ENCODE peak calls at places on chromosomes 7 and 10, in four cellular contexts. N is hepatocyte, F is thoracic aorta, J is MM.1S. G is an unnamed sample. For H3K36me3, the result is how much of the 10 kb centered on the place peaks cover.

GRCh38 chr7:141550694-141551079 is 523 bp upstream of the AGK start:
- DNase-seq in N (peak), F (no peak), J (no peak), G (no peak)

GRCh38 chr7:7653568-7654187 is 13.1 kb downstream of the UMAD1 start:
- DNase-seq in F (no peak), J (peak), N (peak), G (no peak)

GRCh38 chr10:119199231-119199992 is 8.0 kb upstream of the GRK5 start:
- DNase-seq in N (peak), J (peak), F (no peak), G (peak)

GRCh38 chr7:154409703-154410311 is 357.6 kb downstream of the DPP6 start:
- DNase-seq in F (no peak), N (peak), J (peak), G (no peak)

GRCh38 chr10:109894516-109894915 is 28.8 kb downstream of the XPNPEP1 start:
- DNase-seq in J (no peak), F (peak), N (no peak), G (no peak)

GRCh38 chr7:80372415-80372814 is 139.4 kb downstream of the GNAT3 start:
- DNase-seq in J (no peak), F (no peak), N (no peak), G (no peak)

GRCh38 chr10:86944031-86944419 is 13.4 kb downstream of the MMRN2 start:
- DNase-seq in J (no peak), N (no peak), F (no peak), G (no peak)

GRCh38 chr10:11179231-11180105 is 161.8 kb downstream of the CELF2 start:
- DNase-seq in N (no peak), J (peak), F (no peak), G (no peak)

GRCh38 chr7:108010377-108010776 is 7.4 kb upstream of the LAMB1 start:
- DNase-seq in F (no peak), J (no peak), N (no peak), G (no peak)

GRCh38 chr7:50069613-50070012 is 23.4 kb downstream of the ZPBP start:
- DNase-seq in F (no peak), J (peak), N (no peak), G (no peak)

GRCh38 chr10:100504101-100504500 is 15.6 kb downstream of the SEC31B start:
- DNase-seq in F (no peak), N (no peak), J (no peak), G (no peak)

GRCh38 chr10:119872860-119873671 is 423 bp upstream of the MCMBP start:
- DNase-seq in F (peak), J (peak), N (peak), G (peak)

GRCh38 chr10:78375854-78376785 is 342.5 kb downstream of the RPS24 start:
- DNase-seq in J (no peak), N (peak), F (no peak), G (no peak)

GRCh38 chr7:119720541-119720940 is 552.4 kb upstream of the KCND2 start:
- DNase-seq in F (no peak), J (no peak), N (no peak), G (no peak)

GRCh38 chr7:158185653-158186052 is 402.0 kb downstream of the PTPRN2 start:
- DNase-seq in J (no peak), F (no peak), N (no peak), G (no peak)

GRCh38 chr7:108016841-108017775 is 14.1 kb upstream of the LAMB1 start:
- DNase-seq in F (no peak), N (peak), J (no peak), G (no peak)

GRCh38 chr10:78627254-78627795 is 441.4 kb upstream of the ZMIZ1 start:
- DNase-seq in F (no peak), J (no peak), N (no peak), G (no peak)

GRCh38 chr7:23893942-23894890 is 184.2 kb downstream of the STK31 start:
- DNase-seq in J (peak), N (no peak), F (no peak), G (no peak)

GRCh38 chr7:47669178-47669878 is 87.4 kb upstream of the TNS3 start:
- DNase-seq in J (peak), F (peak), N (peak), G (no peak)

GRCh38 chr10:24346877-24347505 is 138.1 kb downstream of the KIAA1217 start:
- DNase-seq in F (no peak), N (no peak), J (no peak), G (no peak)

GRCh38 chr10:132054564-132054963 is 11.2 kb upstream of the JAKMIP3 start:
- DNase-seq in J (no peak), F (no peak), N (peak), G (no peak)

GRCh38 chr7:76351372-76351771 is 7.4 kb downstream of the YWHAG start:
- DNase-seq in N (no peak), J (no peak), F (no peak), G (no peak)
- H3K36me3 ChIP-seq in N (under half), J (under half), F (under half), G (under half)

DNA sequence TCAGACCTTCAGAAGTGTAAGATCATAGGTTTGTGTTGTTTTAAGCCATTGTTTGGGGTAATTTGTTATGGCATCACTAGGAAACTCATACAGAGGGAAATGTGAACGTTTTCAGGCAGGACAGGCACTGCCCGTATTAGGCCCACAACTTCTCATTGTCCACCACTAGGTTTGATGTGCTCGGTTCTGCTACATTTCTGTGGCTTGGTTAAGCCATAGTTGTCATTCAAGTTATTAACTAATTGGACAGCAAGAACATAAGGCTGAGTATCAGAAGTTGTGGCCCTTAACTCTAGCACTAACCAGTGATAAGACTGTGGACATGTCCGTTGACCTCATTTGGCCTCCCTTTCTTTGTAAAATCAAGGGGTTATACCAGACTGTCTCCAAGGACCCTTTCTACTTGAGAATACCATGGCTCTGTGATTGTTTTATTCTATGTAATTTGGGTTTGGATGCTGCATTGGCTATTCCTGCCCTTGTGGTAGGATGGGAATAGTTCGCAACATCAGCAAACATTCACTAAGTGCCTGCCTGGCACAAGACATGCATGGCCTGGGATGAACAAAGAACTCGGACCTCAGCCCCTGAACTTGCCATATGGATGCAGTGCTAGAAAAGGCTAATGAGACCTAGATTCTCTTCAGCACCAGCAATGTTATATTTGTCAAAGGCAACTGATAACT is 85.7 kb downstream of the CCDC71L start:
- DNase-seq in N (no peak), F (no peak), J (no peak), G (no peak)
- H3K4me3 ChIP-seq in N (no peak), F (no peak), J (no peak), G (no peak)

DNA sequence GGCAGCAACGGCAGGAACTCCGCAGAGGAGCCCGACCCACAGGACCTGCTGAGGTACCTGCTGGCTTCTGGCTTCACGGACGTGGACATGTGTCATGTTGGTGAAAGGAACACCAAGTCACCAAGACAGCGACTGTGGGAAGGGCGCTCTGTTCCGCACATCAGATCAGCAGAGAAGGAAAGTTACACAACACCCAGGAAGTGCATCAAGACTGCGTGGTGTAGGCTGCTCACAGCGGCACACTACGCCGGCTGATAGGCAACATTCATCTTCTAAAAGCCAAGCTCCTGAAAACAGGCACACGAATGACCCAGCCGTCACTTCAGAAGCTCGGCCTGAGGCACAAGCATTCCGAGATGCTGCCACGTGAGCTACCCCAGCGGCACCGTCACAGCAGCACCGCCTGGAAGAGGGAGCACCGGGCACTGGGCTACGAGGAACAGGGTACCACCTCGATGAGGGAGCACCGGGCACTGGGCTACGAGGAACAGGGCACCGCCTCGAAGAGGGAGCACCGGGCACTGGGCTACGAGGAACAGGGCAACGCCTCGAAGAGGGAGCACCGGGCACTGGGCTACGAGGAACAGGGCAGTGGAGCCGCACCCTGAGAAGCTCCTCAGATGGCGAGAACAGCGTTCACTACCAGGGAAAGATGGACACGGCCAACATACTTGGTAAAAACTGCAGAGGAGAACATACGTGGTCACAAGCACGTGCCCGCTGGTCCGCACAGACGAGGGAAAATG is 86.7 kb downstream of the MAD1L1 start:
- DNase-seq in F (no peak), N (no peak), J (no peak), G (no peak)
- H3K36me3 ChIP-seq in F (under half), N (under half), J (under half), G (half or more)

DNA sequence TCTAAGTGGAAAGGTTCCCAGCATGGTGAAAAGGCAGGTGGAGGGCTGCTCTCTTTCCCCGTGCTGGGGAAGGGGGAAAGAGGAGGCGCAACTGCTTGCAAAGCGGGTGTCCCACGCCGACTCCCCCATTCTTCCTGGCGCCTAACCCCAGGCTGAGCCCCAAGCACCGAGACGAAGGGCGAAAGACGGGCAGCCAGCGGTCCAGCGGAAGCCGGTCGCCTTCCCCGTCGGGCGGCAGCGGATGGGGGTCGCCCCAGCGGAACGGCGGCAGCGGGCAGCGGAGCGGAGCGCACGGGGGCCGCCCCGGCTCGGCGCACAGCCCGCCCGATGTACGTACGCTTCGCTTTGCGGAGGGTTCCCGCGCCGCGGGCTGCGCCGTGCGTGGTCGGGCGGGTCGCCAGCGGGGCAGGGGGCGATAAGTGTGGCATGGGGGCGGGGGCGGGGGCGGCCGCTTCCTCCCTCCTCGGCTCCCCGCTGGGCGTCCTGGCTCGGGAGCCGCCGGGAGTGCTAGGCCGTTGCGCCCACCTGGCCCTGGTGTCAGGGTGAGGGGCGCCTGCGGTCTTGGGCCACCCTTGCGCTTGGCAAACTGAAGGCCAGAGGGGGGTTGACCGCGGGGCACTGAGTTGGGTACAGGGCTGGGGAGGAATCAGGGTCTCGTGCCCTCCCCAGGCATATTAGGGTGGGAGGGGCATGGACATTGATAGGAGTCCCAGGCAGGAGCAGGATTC is 35.2 kb upstream of the HSPB1 start:
- DNase-seq in J (no peak), F (no peak), N (no peak), G (no peak)
- H3K4me3 ChIP-seq in J (peak), F (peak), N (peak), G (no peak)

DNA sequence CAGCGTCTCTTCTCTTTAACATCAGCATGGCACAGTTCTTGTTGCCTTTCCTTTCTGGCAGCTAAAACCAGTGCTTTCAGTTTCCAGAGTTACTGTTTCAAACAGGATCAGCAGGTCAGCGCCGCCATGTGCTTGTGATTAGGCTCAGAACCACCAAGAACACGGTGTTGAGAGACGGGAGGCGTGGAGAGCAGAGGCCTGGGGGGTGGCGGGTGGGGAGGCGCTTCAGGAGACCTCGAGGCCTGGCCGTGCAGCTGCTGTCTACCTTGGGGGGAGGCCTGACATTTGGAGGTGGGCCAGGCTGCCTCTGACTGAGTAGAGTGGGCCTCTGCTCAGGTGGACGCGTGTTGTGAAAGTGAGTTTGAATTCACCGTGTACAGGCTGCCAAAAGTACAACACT is 22.0 kb downstream of the PFKFB3 start:
- DNase-seq in N (no peak), J (no peak), F (no peak), G (no peak)
- H3K36me3 ChIP-seq in N (under half), J (under half), F (half or more), G (under half)

GRCh38 chr10:123666318-123667291 is at the start of gene GPR26:
- DNase-seq in F (no peak), N (peak), J (no peak), G (no peak)
- H3K4me3 ChIP-seq in F (no peak), N (no peak), J (no peak), G (no peak)

DNA sequence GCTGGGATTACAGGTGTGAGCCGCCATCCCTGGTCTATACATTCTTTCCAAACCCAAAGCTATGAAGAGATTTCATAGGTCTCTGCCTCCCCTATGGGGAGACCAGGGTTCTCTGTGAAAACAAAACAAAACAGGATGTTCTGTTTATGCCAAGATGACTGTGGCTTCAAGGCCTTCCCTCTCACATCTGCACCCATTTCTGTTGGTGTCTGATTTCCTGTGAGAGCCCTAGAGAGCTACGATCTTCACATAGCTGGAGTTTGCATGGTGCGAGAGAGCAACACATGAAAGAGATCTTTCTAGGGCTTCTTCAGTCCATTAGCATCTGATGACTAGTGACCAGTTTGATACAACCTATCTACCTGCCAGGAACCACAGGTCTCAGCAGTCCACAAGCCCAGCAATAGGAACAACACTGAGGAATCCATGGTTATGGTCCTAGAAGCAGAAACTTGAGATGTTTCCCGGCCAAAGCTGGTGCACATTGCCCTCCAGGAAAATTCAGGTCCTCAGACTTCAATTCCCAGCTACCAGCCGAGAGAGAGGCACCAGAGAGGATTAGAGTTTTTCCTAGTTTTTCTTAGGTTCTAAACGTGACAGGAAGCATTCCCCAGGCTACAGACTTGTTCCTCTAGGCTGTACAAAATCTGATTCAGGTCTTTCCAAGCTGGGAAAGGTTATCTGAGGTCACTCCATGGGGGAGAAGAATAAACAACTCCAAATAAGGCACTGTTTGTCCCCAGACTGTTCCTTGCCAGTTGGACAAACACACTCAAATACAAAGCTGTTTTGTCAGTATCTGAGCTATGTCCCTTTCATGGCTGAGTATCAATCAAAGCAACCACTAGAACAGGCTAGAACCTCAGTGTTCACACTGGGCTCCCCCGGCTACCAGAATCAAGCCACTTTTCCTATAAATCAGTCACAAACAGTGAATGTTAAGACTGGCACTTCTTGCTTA is 259.7 kb downstream of the CALN1 start:
- DNase-seq in N (peak), J (no peak), F (no peak), G (no peak)
- H3K36me3 ChIP-seq in N (under half), J (under half), F (under half), G (under half)

DNA sequence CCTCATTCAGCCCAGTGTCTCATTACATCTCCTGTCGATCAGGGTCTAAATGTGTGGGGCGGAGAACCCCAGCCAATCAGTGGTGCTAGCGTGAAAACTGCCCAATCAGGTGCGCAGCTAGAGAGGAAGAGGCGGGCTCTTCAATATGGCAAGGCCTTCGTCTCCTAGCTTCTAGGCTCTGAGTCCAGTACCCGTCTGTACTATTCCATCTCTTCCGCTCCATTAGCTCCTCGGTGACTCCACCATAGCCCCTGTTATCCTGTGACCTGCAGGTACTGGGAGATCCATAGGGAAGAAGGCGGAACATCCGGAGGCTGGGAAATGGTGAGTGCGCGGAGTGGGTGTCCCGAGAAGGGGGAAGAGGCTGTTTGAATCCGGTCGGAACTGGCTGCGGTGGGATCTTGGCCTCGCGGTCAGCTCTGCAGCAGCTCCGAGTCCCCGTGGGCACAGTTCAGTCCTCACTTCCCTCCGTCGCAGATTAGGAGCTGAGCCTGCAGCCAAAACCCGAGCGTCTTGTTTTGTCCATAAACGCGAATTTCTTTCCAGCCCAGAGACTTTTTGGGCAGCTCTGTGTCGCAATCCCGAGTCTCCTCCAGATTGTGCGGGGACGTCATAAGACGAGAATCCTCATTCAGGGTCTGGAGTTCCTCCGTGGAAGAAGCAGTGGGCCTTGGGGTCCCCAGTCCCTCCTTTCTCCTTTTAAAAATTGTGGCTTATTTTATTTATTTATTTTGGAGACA is at the start of gene ZNF727:
- DNase-seq in N (no peak), F (peak), J (peak), G (peak)
- H3K4me3 ChIP-seq in N (no peak), F (peak), J (peak), G (peak)

GRCh38 chr10:71337219-71337625 is 18.2 kb downstream of the SLC29A3 start:
- DNase-seq in J (no peak), N (no peak), F (no peak), G (no peak)

GRCh38 chr10:71338728-71339495 is 19.9 kb downstream of the SLC29A3 start:
- DNase-seq in F (no peak), N (peak), J (no peak), G (no peak)

GRCh38 chr10:71336632-71337031 is 17.6 kb downstream of the SLC29A3 start:
- DNase-seq in F (no peak), N (no peak), J (no peak), G (no peak)

GRCh38 chr10:71342850-71343773 is 24.1 kb downstream of the SLC29A3 start:
- DNase-seq in F (no peak), N (peak), J (no peak), G (no peak)

DNA sequence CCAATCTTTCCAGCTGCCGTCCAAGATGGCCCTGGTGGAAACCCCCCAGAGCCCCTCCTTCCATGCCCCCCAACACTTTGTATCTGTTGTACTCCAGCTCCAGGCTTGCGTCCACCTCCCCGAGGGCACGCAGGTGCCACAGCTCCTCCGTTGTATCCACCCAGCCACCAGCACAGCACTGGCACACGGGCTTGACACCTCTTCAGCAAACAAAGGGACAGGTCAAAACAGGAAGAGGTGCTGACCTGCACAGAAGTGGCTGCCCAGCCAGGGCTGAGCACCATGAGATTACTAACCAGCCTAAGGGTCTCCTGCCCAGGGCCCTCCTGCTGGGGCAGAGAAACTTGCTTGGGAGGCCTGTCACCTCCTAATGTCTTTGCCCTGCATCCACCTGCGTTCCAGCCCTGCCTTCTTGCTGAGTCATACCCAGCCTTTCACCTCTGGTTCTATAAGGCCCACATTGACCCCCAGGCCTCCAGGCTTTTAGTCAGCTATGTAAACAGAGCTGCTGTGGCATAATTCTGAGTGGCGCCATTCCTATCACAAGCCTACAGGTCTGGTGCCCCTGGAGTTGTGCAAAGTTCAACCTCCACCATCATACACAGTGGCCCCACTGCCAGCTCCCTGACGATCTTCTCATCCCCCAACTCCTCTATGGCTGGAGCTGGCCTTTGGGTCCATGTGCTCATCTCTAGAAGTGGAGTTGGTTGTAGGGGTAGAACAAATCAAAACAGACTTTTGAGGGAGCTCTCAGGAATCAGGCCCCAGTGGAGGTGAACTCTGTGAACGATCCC is 20.9 kb downstream of the SLC29A3 start:
- DNase-seq in J (no peak), F (no peak), N (peak), G (no peak)
- H3K36me3 ChIP-seq in J (under half), F (under half), N (under half), G (under half)

GRCh38 chr7:99324559-99324958 is 1.1 kb upstream of the ARPC1A start:
- DNase-seq in N (no peak), F (no peak), J (no peak), G (no peak)
- H3K4me3 ChIP-seq in N (no peak), F (no peak), J (peak), G (no peak)